ENCODE peak calls at places on chromosomes 5 and 9, in six cellular contexts. K is esophagus squamous epithelium, C is cardiac muscle cell, T is left ventricle myocardium inferior, A is stomach, D is heart right ventricle. E is an unnamed sample.

GRCh38 chr9:113541019-113541900 is 77.7 kb downstream of the RGS3 start:
- DNase-seq in K (no peak), C (peak; percentile 70), T (no peak), A (peak; percentile 69), D (no peak), E (peak; percentile 57)

GRCh38 chr5:36701085-36701691 is 94.8 kb downstream of the SLC1A3 start:
- DNase-seq in K (no peak), C (peak; percentile 62), T (no peak), A (no peak), D (no peak), E (peak; percentile 35)

GRCh38 chr5:522899-523657 is 1.2 kb downstream of the SLC9A3 start:
- DNase-seq in K (no peak), C (no peak), T (no peak), A (peak; percentile 38), D (no peak), E (no peak)

GRCh38 chr9:101269596-101270324 is 115.0 kb downstream of the BAAT start:
- DNase-seq in K (no peak), C (no peak), T (no peak), A (no peak), D (no peak), E (no peak)

GRCh38 chr5:152405145-152405544 is at the start of gene NMUR2:
- DNase-seq in K (no peak), C (no peak), T (peak; percentile 14), A (no peak), D (no peak), E (no peak)

GRCh38 chr9:81874926-81875325 is 53.3 kb upstream of the SPATA31D4 start:
- DNase-seq in K (no peak), C (peak; percentile 90), T (no peak), A (no peak), D (no peak), E (no peak)

GRCh38 chr5:139949710-139950109 is 93.4 kb downstream of the NRG2 start:
- DNase-seq in K (no peak), C (no peak), T (peak; percentile 54), A (no peak), D (peak; percentile 30), E (no peak)

GRCh38 chr5:133820516-133820915 is 147.9 kb downstream of the C5orf15 start:
- DNase-seq in K (no peak), C (no peak), T (no peak), A (no peak), D (no peak), E (no peak)

GRCh38 chr5:16057277-16057676 is 122.3 kb downstream of the MARCHF11 start:
- DNase-seq in K (no peak), C (no peak), T (no peak), A (no peak), D (no peak), E (no peak)

GRCh38 chr5:175343292-175343691 is 100.7 kb downstream of the DRD1 start:
- DNase-seq in K (no peak), C (no peak), T (no peak), A (no peak), D (no peak), E (no peak)

GRCh38 chr9:95104966-95105365 is 212.5 kb downstream of the FANCC start:
- DNase-seq in K (no peak), C (no peak), T (no peak), A (no peak), D (no peak), E (no peak)

GRCh38 chr5:107519900-107520354 is 150.8 kb downstream of the EFNA5 start:
- DNase-seq in K (no peak), C (no peak), T (no peak), A (no peak), D (no peak), E (no peak)

GRCh38 chr5:88555658-88556057 is 287.0 kb upstream of the TMEM161B start:
- DNase-seq in K (no peak), C (no peak), T (no peak), A (no peak), D (no peak), E (no peak)

GRCh38 chr9:36935768-36936497 is 98.1 kb downstream of the PAX5 start:
- DNase-seq in K (no peak), C (no peak), T (no peak), A (peak; percentile 9), D (no peak), E (no peak)

GRCh38 chr5:38134750-38135330 is 123.5 kb upstream of the EGFLAM start:
- DNase-seq in K (no peak), C (no peak), T (no peak), A (no peak), D (no peak), E (no peak)

GRCh38 chr9:76176176-76176575 is 218.1 kb downstream of the RFK start:
- DNase-seq in K (no peak), C (no peak), T (no peak), A (no peak), D (no peak), E (no peak)

GRCh38 chr5:53302524-53302923 is 177.9 kb upstream of the FST start:
- DNase-seq in K (no peak), C (peak; percentile 58), T (no peak), A (no peak), D (no peak), E (no peak)

GRCh38 chr5:45281081-45281480 is 415.1 kb downstream of the HCN1 start:
- DNase-seq in K (no peak), C (no peak), T (no peak), A (no peak), D (no peak), E (no peak)

GRCh38 chr5:180670586-180671359 is 21.4 kb upstream of the FLT4 start:
- DNase-seq in K (no peak), C (peak; percentile 58), T (peak; percentile 51), A (peak; percentile 62), D (peak; percentile 53), E (no peak)

GRCh38 chr5:64775288-64775687 is 6.6 kb downstream of the CWC27 start:
- DNase-seq in K (no peak), C (no peak), T (no peak), A (no peak), D (no peak), E (no peak)

GRCh38 chr5:170986598-170986997 is 124.8 kb downstream of the RANBP17 start:
- DNase-seq in K (no peak), C (peak; percentile 56), T (no peak), A (no peak), D (no peak), E (no peak)

GRCh38 chr9:1429328-1429727 is 379.2 kb downstream of the DMRT2 start:
- DNase-seq in K (no peak), C (peak; percentile 21), T (peak; percentile 16), A (no peak), D (peak; percentile 10), E (no peak)

GRCh38 chr9:127661342-127661741 is 45.4 kb upstream of the CFAP157 start:
- DNase-seq in K (no peak), C (no peak), T (no peak), A (no peak), D (no peak), E (no peak)

GRCh38 chr9:99004717-99005460 is 61.2 kb downstream of the COL15A1 start:
- DNase-seq in K (no peak), C (no peak), T (no peak), A (no peak), D (no peak), E (no peak)

GRCh38 chr5:107772418-107773310 is 101.9 kb upstream of the EFNA5 start:
- DNase-seq in K (no peak), C (no peak), T (peak; percentile 18), A (no peak), D (peak; percentile 9), E (peak; percentile 50)

GRCh38 chr5:176389114-176389768 is 690 bp downstream of the HIGD2A start:
- DNase-seq in K (no peak), C (no peak), T (no peak), A (no peak), D (no peak), E (no peak)

GRCh38 chr5:176394096-176394495 is 5.5 kb downstream of the HIGD2A start:
- DNase-seq in K (no peak), C (no peak), T (no peak), A (no peak), D (no peak), E (no peak)

GRCh38 chr5:176392526-176392925 is 4.0 kb downstream of the HIGD2A start:
- DNase-seq in K (no peak), C (no peak), T (no peak), A (no peak), D (no peak), E (no peak)

GRCh38 chr5:176391999-176392398 is 3.4 kb downstream of the HIGD2A start:
- DNase-seq in K (no peak), C (no peak), T (no peak), A (no peak), D (no peak), E (no peak)

GRCh38 chr5:176391479-176391878 is 2.9 kb downstream of the HIGD2A start:
- DNase-seq in K (no peak), C (no peak), T (no peak), A (no peak), D (no peak), E (no peak)
- TF ChIP-seq CTCF in K (no peak), C (no peak), T (no peak), A (no peak), D (no peak), E (no peak)

DNA sequence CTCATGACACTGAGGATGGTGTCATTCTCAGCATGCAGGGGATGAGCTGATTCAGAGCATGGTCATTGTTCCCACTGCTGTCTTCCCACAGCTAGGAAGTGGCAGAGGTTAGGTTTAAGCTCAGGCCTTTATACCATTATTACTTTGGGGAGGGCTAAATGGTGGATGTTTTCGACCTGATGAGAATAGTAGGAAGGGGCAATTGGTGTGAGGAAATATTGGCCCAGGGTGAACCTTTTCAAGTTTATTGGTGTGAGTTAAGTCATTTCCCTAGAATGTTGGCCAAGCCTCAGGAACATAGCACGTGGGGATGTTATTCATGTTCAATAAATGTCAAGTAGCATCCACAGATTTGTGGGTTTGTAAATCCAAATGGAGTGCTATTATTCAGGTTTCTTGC is 59.6 kb downstream of the ARHGAP26 start:
- DNase-seq in K (no peak), C (peak; percentile 50), T (no peak), A (no peak), D (no peak), E (no peak)
- H3K4me1 ChIP-seq in K (peaks cover 20% of the 10 kb centered on the region), C (peaks cover 22% of the 10 kb centered on the region), T (peaks cover 74% of the 10 kb centered on the region), A (peaks cover 83% of the 10 kb centered on the region), D (peaks cover 83% of the 10 kb centered on the region), E (peaks cover 65% of the 10 kb centered on the region)

GRCh38 chr5:156762656-156763055 is 87.4 kb upstream of the PPP1R2B start:
- DNase-seq in K (no peak), C (no peak), T (no peak), A (no peak), D (no peak), E (no peak)
- H3K27me3 ChIP-seq in K (no peaks in the 10 kb centered on the region), C (no peaks in the 10 kb centered on the region), T (no peaks in the 10 kb centered on the region), A (no peaks in the 10 kb centered on the region), D (no peaks in the 10 kb centered on the region), E (no peaks in the 10 kb centered on the region)

GRCh38 chr5:67152400-67152799 is 44.2 kb downstream of the CD180 start:
- DNase-seq in K (no peak), C (no peak), T (no peak), A (no peak), D (no peak), E (no peak)

GRCh38 chr5:67146981-67147380 is 49.6 kb downstream of the CD180 start:
- DNase-seq in K (no peak), C (no peak), T (no peak), A (no peak), D (no peak), E (no peak)

GRCh38 chr5:67149057-67149634 is 47.5 kb downstream of the CD180 start:
- DNase-seq in K (no peak), C (peak; percentile 11), T (no peak), A (no peak), D (no peak), E (no peak)

GRCh38 chr5:67147768-67148167 is 48.8 kb downstream of the CD180 start:
- DNase-seq in K (no peak), C (peak; percentile 38), T (no peak), A (no peak), D (no peak), E (no peak)

GRCh38 chr5:67149933-67150523 is 46.6 kb downstream of the CD180 start:
- DNase-seq in K (no peak), C (peak; percentile 61), T (no peak), A (no peak), D (no peak), E (no peak)
- TF ChIP-seq CTCF in K (peak; percentile 17), C (peak; percentile 71), T (peak; percentile 54), A (no peak), D (no peak), E (peak; percentile 66)